ENCODE peak calls at places on chromosomes 11 and 22, in four cellular contexts. D is H1, M is prostate gland, G is transverse colon. A is an unnamed sample.

GRCh38 chr22:25564979-25565677 is 653 bp downstream of the GRK3 start:
- DNase-seq in M (peak; percentile 47), G (peak; percentile 17), D (peak; percentile 36), A (no peak)

GRCh38 chr11:70191495-70192140 is 11.5 kb upstream of the FADD start:
- DNase-seq in D (peak; percentile 59), G (peak; percentile 79), M (peak; percentile 73), A (peak; percentile 70)

GRCh38 chr11:130533871-130534270 is 85.4 kb downstream of the ADAMTS15 start:
- DNase-seq in G (no peak), D (no peak), M (no peak), A (no peak)

GRCh38 chr11:73233211-73233610 is 15.1 kb downstream of the P2RY2 start:
- DNase-seq in D (no peak), G (no peak), M (no peak), A (no peak)

GRCh38 chr11:19628018-19628417 is 84.6 kb upstream of the NAV2 start:
- DNase-seq in D (no peak), M (peak; percentile 46), G (peak; percentile 47), A (no peak)

GRCh38 chr11:1948389-1948788 is 1.3 kb downstream of the MRPL23 start:
- DNase-seq in G (no peak), D (no peak), M (no peak), A (no peak)

GRCh38 chr11:61357233-61357893 is 4.3 kb downstream of the CYB561A3 start:
- DNase-seq in D (no peak), G (no peak), M (no peak), A (no peak)

GRCh38 chr11:100735949-100736675 is 49.0 kb downstream of the ARHGAP42 start:
- DNase-seq in G (no peak), M (no peak), D (no peak), A (no peak)

GRCh38 chr11:84313830-84314359 is 1027.7 kb upstream of the CCDC90B start:
- DNase-seq in G (no peak), M (no peak), D (no peak), A (no peak)

GRCh38 chr11:15339302-15339701 is 224.6 kb downstream of the INSC start:
- DNase-seq in D (no peak), M (no peak), G (no peak), A (no peak)

GRCh38 chr11:61683961-61684869 is 4.0 kb downstream of the DAGLA start:
- DNase-seq in D (no peak), G (no peak), M (no peak), A (no peak)

GRCh38 chr11:113261709-113262475 is 52.5 kb upstream of the TTC12 start:
- DNase-seq in D (no peak), M (no peak), G (no peak), A (no peak)

GRCh38 chr22:21013742-21014201 is 1.2 kb upstream of the P2RX6 start:
- DNase-seq in M (no peak), D (no peak), G (no peak), A (no peak)

GRCh38 chr11:113884361-113884836 is 9.0 kb upstream of the USP28 start:
- DNase-seq in M (no peak), G (no peak), D (no peak), A (no peak)

GRCh38 chr22:17774206-17774927 is at the start of gene BID:
- DNase-seq in M (no peak), G (peak; percentile 75), D (no peak), A (peak; percentile 62)

GRCh38 chr11:95363710-95364109 is 132.7 kb upstream of the SESN3 start:
- DNase-seq in G (no peak), M (no peak), D (no peak), A (no peak)

GRCh38 chr11:11622772-11623531 is 1.1 kb upstream of the GALNT18 start:
- DNase-seq in G (no peak), D (no peak), M (peak; percentile 61), A (no peak)

GRCh38 chr11:16280256-16280682 is 76.1 kb downstream of the SOX6 start:
- DNase-seq in M (no peak), G (peak; percentile 92), D (no peak), A (no peak)

GRCh38 chr11:76811259-76811658 is 28.1 kb downstream of the TSKU start:
- DNase-seq in G (no peak), D (no peak), M (no peak), A (no peak)

DNA sequence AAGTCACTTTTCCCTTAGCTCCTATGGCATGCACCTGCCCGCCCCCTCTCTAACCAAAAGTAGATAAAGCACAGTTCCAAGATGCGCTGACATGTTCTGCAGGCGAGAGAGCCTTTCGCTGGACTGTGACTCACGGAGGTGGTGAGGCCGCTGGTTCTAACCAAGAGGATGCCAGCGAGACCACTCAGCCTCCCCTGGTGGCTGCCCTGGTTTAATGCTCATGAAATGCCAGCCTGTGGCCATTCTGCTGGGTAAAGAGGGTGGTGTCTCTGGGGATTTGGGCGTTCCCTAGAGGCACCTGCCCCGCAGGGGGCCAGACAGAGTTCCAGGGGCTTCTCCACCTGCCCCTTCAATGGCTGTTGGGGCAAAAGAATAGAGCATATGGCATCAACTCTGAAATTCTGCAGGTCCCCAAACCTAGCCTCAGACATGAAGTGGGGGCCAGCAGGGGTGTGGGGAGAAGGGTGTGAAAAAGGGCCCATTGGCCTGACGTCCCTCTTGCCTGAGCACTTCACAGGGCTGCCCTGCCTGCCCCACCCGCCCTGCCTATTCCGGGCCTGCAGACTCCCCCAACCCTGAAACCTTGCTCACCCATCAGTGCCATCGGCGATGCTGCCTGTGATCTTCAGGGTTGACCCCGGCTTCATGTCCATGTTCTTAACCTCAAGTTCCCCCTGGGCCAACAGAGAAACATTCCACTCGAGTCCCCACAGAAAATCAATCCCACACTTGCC is 8.5 kb downstream of the LGALS2 start:
- DNase-seq in G (no peak), D (no peak), M (no peak), A (no peak)
- TF ChIP-seq POLR2A in G (no peak), D (no peak), M (no peak), A (no peak)

DNA sequence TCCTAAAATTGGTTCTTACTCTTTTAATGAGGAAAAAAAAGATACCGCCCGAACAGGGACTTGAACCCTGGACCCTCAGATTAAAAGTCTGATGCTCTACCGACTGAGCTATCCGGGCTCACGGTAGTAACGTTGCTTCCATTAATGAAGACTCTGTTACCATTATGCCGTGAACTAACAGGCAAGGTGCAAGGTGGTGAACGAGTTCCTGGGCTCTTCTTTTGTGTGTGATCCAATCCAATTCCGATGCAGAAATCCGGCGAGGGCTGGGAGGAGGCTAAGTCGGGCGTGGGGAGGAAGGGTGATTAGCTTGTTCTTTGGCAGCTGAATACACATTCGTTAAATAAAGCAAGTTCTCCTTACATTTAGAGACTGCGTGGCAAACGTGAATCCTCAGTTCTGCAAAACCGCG is 49.0 kb downstream of the OR4D9 start:
- DNase-seq in D (peak; percentile 82), M (peak; percentile 68), G (peak; percentile 69), A (peak; percentile 41)
- TF ChIP-seq POLR2A in D (no peak), M (no peak), G (no peak), A (peak; percentile 60)

GRCh38 chr11:65436412-65437032 is 13.9 kb downstream of the NEAT1 start:
- DNase-seq in G (peak; percentile 19), D (no peak), M (peak; percentile 29), A (no peak)

GRCh38 chr11:65439331-65440181 is 17.0 kb downstream of the NEAT1 start:
- DNase-seq in D (no peak), M (no peak), G (no peak), A (no peak)

GRCh38 chr11:65438257-65439151 is 15.9 kb downstream of the NEAT1 start:
- DNase-seq in G (no peak), M (no peak), D (no peak), A (no peak)

GRCh38 chr11:65435981-65436411 is 13.4 kb downstream of the NEAT1 start:
- DNase-seq in G (peak; percentile 40), D (no peak), M (peak; percentile 36), A (no peak)

DNA sequence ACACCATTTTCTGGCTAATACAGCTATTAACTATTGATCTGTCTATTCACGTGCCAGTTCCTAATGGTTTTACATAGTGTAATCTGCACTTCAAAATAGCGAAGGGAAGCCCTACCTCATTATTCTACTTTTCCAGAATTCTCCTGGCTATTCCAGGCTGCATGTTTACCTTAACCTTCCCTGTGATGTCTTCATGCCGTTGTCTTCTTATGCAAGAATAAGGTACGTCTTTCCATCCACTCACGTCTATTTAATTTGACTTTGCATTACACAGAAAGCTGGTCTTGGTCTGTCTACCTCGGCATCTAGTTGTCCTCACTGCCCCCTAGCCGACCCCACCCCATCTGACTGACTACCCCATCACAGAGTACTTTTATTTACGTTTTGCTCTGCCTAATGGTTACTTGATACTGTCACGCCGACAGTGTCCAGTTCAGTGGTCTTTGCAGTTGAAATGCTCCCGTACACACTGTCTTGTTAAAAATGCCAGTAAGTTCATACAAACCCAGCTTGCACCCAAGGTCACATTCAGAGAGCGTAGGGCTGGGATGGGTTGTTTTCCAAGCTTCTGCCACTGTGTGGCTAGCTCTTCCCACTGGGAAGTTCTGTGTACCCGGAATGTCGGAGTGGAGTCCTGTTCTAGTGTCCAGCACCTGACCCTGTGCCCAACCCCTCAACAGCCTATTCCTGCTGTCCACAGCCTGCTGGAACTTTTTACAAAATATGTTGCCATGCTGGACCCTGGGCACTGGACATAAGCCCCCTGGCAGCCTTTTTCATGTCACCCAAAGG is 15.0 kb downstream of the NEAT1 start:
- DNase-seq in D (no peak), G (peak; percentile 10), M (peak; percentile 33), A (no peak)
- TF ChIP-seq POLR2A in D (no peak), G (peak; percentile 39), M (no peak), A (no peak)

GRCh38 chr11:92536895-92537294 is 312.3 kb downstream of the FAT3 start:
- DNase-seq in M (no peak), D (no peak), G (no peak), A (no peak)

GRCh38 chr11:92546089-92546488 is 321.5 kb downstream of the FAT3 start:
- DNase-seq in G (no peak), M (no peak), D (no peak), A (no peak)

GRCh38 chr11:92540113-92540512 is 315.5 kb downstream of the FAT3 start:
- DNase-seq in D (no peak), M (no peak), G (no peak), A (no peak)
- TF ChIP-seq POLR2A in D (no peak), M (no peak), G (no peak), A (no peak)

GRCh38 chr11:119093951-119094815 is 7.5 kb downstream of the DPAGT1 start:
- DNase-seq in M (peak; percentile 14), G (peak; percentile 48), D (no peak), A (no peak)

GRCh38 chr11:119092880-119093665 is 8.4 kb downstream of the HMBS start:
- DNase-seq in G (no peak), D (no peak), M (peak; percentile 67), A (no peak)

GRCh38 chr11:119094816-119095065 is 6.9 kb downstream of the DPAGT1 start:
- DNase-seq in M (peak; percentile 81), D (no peak), G (peak; percentile 88), A (peak; percentile 46)

GRCh38 chr11:119093666-119093950 is 8.0 kb downstream of the DPAGT1 start:
- DNase-seq in G (no peak), D (no peak), M (no peak), A (no peak)

GRCh38 chr11:119095066-119095880 is 6.4 kb downstream of the DPAGT1 start:
- DNase-seq in D (peak; percentile 99), M (peak; percentile 100), G (peak; percentile 99), A (peak; percentile 92)
- TF ChIP-seq POLR2A in D (peak; percentile 100), M (peak; percentile 97), G (peak; percentile 99), A (peak; percentile 100)

A was measured in GM12891.